ENCODE peak calls at places on chromosomes 6 and 20, in five cellular contexts. One of them, this sample, is unnamed. For H3K4me1 and H3K27me3, the result is how much of the 10 kb centered on the place peaks cover.

GRCh38 chr6:7896465-7896987 is 14.1 kb downstream of the TXNDC5 start:
- DNase-seq in A673: no peak
- DNase-seq in pancreas: no peak
- DNase-seq in GM23338: no peak
- DNase-seq in lung: no peak
- DNase-seq in this sample: no peak

GRCh38 chr6:138651491-138651890 is 122.1 kb upstream of the CCDC28A start:
- DNase-seq in A673: no peak
- DNase-seq in pancreas: no peak
- DNase-seq in GM23338: no peak
- DNase-seq in lung: no peak
- DNase-seq in this sample: no peak

GRCh38 chr6:158649289-158650143 is at the start of gene SYTL3:
- DNase-seq in A673: no peak
- DNase-seq in pancreas: no peak
- DNase-seq in GM23338: no peak
- DNase-seq in lung: peak
- DNase-seq in this sample: no peak

GRCh38 chr20:5831539-5832237 is 81.5 kb downstream of the SHLD1 start:
- DNase-seq in A673: no peak
- DNase-seq in pancreas: no peak
- DNase-seq in GM23338: no peak
- DNase-seq in lung: no peak
- DNase-seq in this sample: no peak

GRCh38 chr6:67244037-67244436 is 1391.0 kb upstream of the ADGRB3 start:
- DNase-seq in A673: no peak
- DNase-seq in pancreas: no peak
- DNase-seq in GM23338: no peak
- DNase-seq in lung: no peak
- DNase-seq in this sample: no peak

GRCh38 chr6:142400495-142400894 is 98.7 kb downstream of the ADGRG6 start:
- DNase-seq in A673: peak
- DNase-seq in pancreas: no peak
- DNase-seq in GM23338: peak
- DNase-seq in lung: no peak
- DNase-seq in this sample: peak

GRCh38 chr20:19510626-19511025 is 247.4 kb upstream of the RIN2 start:
- DNase-seq in A673: no peak
- DNase-seq in pancreas: no peak
- DNase-seq in GM23338: no peak
- DNase-seq in lung: no peak
- DNase-seq in this sample: no peak

GRCh38 chr20:50867805-50868204 is 63.4 kb downstream of the ADNP start:
- DNase-seq in A673: no peak
- DNase-seq in pancreas: peak
- DNase-seq in GM23338: no peak
- DNase-seq in lung: no peak
- DNase-seq in this sample: no peak

GRCh38 chr20:31985152-31985551 is 17.2 kb downstream of the XKR7 start:
- DNase-seq in A673: no peak
- DNase-seq in pancreas: no peak
- DNase-seq in GM23338: no peak
- DNase-seq in lung: no peak
- DNase-seq in this sample: no peak

DNA sequence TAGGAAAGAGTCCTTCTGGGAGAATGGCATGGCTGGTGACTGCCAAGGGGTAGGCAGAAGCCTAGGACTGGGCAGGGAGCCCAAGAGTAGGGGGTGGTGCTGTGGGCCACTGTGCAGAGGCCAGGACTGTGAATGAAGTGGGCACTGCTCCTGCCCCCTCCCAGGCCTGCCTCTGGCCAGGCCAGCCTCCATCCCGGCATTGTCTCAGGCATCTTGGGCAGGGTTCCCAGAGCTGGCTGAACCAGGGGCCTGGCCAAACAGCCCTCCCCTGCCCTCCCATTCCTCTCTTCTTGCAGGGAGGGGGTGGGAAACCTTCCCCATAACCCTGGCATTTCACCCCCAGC is 81.6 kb downstream of the MRPL14 start:
- DNase-seq in A673: no peak
- DNase-seq in pancreas: no peak
- DNase-seq in GM23338: no peak
- DNase-seq in lung: no peak
- DNase-seq in this sample: no peak
- H3K4me1 ChIP-seq in A673: under half
- H3K4me1 ChIP-seq in pancreas: under half
- H3K4me1 ChIP-seq in GM23338: under half
- H3K4me1 ChIP-seq in lung: under half
- H3K4me1 ChIP-seq in this sample: under half

GRCh38 chr20:63468421-63468820 is 4.0 kb downstream of the KCNQ2 start:
- DNase-seq in A673: no peak
- DNase-seq in pancreas: no peak
- DNase-seq in GM23338: no peak
- DNase-seq in lung: no peak
- DNase-seq in this sample: no peak

GRCh38 chr20:63469019-63469712 is 3.3 kb downstream of the KCNQ2 start:
- DNase-seq in A673: no peak
- DNase-seq in pancreas: no peak
- DNase-seq in GM23338: no peak
- DNase-seq in lung: no peak
- DNase-seq in this sample: no peak

GRCh38 chr20:63470410-63470809 is 2.0 kb downstream of the KCNQ2 start:
- DNase-seq in A673: no peak
- DNase-seq in pancreas: no peak
- DNase-seq in GM23338: no peak
- DNase-seq in lung: no peak
- DNase-seq in this sample: no peak

GRCh38 chr20:63471002-63471718 is 1.3 kb downstream of the KCNQ2 start:
- DNase-seq in A673: no peak
- DNase-seq in pancreas: no peak
- DNase-seq in GM23338: peak
- DNase-seq in lung: no peak
- DNase-seq in this sample: no peak

DNA sequence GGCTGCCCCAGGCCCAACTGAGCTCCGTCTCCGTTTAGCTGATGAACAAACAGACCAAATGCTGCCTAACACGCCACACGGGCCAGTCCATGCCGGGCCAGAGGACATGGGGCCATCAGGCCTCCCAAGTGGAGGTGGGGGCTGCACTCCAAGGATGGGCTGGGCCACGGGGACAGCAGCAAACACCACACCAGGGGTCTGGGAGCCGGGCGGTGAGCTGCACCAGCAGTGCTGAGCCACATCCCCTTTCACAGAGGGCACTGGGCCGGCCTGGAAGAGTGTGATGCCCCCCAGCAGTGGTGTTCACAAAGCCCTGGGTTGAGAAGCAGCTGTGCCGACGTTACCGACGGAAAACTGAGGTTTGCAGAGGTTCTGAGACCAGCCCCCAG is 2.7 kb downstream of the KCNQ2 start:
- DNase-seq in A673: no peak
- DNase-seq in pancreas: no peak
- DNase-seq in GM23338: no peak
- DNase-seq in lung: no peak
- DNase-seq in this sample: no peak
- H3K27me3 ChIP-seq in A673: under half
- H3K27me3 ChIP-seq in pancreas: under half
- H3K27me3 ChIP-seq in GM23338: under half
- H3K27me3 ChIP-seq in lung: under half
- H3K27me3 ChIP-seq in this sample: under half

GRCh38 chr20:38810926-38811325 is 5.4 kb downstream of the PPP1R16B start:
- DNase-seq in A673: no peak
- DNase-seq in pancreas: no peak
- DNase-seq in GM23338: no peak
- DNase-seq in lung: no peak
- DNase-seq in this sample: no peak
- H3K4me1 ChIP-seq in A673: under half
- H3K4me1 ChIP-seq in pancreas: under half
- H3K4me1 ChIP-seq in GM23338: under half
- H3K4me1 ChIP-seq in lung: under half
- H3K4me1 ChIP-seq in this sample: under half

DNA sequence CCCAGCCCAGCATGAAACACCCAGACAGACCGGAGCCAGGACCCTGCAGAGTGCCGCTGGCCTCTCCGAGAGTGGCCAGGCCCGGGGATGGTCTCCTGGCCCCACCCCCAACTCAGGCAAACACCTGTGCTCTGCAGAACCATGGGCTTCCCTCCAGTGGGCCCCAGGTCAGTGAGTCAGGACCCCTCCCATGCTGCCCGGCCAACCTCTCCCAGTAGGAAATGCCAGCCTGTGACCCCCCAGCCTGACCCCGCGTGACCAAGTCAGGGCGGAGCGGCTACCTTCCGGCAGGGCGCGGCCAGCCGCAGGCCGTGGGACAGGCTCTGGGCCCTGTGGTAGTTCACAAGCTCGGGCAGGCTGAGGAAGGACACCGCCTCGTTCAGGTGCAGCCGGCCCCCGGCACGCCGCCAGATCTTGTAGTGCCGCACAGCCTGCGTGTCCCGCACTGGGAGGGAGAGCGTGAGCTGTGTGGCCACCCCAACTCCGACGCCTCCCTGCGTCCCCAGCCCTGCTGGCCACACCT is 3.2 kb downstream of the PTK6 start:
- DNase-seq in A673: no peak
- DNase-seq in pancreas: peak
- DNase-seq in GM23338: no peak
- DNase-seq in lung: no peak
- DNase-seq in this sample: no peak
- H3K27me3 ChIP-seq in A673: under half
- H3K27me3 ChIP-seq in pancreas: under half
- H3K27me3 ChIP-seq in GM23338: under half
- H3K27me3 ChIP-seq in lung: under half
- H3K27me3 ChIP-seq in this sample: under half

DNA sequence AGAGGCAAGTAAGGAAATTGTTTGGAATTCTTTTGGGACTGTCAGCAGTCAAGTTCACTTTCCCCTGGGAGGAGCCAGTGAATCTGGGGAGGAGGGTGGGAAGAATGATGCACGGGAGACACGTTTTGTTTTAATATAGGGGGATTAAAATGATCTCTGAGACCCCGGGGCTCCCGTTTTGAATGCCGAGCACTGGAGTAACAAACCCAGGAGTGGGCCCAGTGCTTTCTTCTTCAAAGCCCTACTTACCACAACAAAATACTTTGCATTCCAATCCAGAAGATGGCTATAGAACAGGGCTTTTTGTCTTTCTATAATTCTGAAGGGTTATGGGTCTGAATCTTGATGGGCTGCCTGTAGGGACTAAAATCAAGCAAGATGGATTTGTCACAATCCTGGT is 44.8 kb downstream of the SOBP start:
- DNase-seq in A673: no peak
- DNase-seq in pancreas: no peak
- DNase-seq in GM23338: peak
- DNase-seq in lung: no peak
- DNase-seq in this sample: peak
- H3K4me1 ChIP-seq in A673: under half
- H3K4me1 ChIP-seq in pancreas: under half
- H3K4me1 ChIP-seq in GM23338: half or more
- H3K4me1 ChIP-seq in lung: under half
- H3K4me1 ChIP-seq in this sample: half or more

GRCh38 chr20:60306516-60306915 is 348.3 kb downstream of the CDH26 start:
- DNase-seq in A673: no peak
- DNase-seq in pancreas: no peak
- DNase-seq in GM23338: no peak
- DNase-seq in lung: no peak
- DNase-seq in this sample: no peak
- H3K27me3 ChIP-seq in A673: under half
- H3K27me3 ChIP-seq in pancreas: under half
- H3K27me3 ChIP-seq in GM23338: under half
- H3K27me3 ChIP-seq in lung: under half
- H3K27me3 ChIP-seq in this sample: under half

DNA sequence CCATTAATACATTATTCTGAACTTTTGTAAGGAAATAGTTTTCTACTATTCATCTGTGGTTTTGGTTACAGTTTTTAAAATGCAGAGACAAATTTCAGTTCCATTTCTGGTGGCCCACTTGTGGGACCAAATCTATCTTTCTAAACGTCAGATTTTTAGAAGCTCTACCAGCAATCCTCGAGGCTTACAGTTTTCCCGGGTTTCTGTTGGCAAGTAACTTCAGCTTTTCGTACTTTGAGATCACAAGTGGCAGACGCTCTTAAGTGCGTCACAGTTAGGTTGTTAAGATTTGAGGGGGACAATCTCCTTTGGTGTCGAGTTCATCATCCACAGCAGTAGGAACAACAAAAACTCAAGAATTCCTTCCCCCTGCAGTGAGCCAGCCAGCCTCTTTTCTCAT is 60.0 kb downstream of the JARID2 start:
- DNase-seq in A673: no peak
- DNase-seq in pancreas: no peak
- DNase-seq in GM23338: no peak
- DNase-seq in lung: no peak
- DNase-seq in this sample: no peak
- H3K4me1 ChIP-seq in A673: half or more
- H3K4me1 ChIP-seq in pancreas: under half
- H3K4me1 ChIP-seq in GM23338: half or more
- H3K4me1 ChIP-seq in lung: under half
- H3K4me1 ChIP-seq in this sample: under half

This sample was measured in HAP-1.